ENCODE peak calls at places on chromosome 2, in seven cellular contexts. Z is OCI-LY7, F is H1, L is upper lobe of right lung, X is colonic mucosa, Y is heart left ventricle, C is BJ. M is an unnamed sample. For H3K36me3, the result is how much of the 10 kb centered on the place peaks cover.

GRCh38 chr2:95574506-95574905 is 17.3 kb upstream of the TRIM43 start:
- DNase-seq in Z (no peak), F (no peak), L (no peak), X (no peak), Y (no peak), C (no peak), M (no peak)

GRCh38 chr2:46825958-46826897 is 89.4 kb downstream of the MCFD2 start:
- DNase-seq in Z (no peak), F (no peak), L (peak), X (no peak), Y (no peak), C (peak), M (no peak)

GRCh38 chr2:42567806-42568429 is 514 bp upstream of the MTA3 start:
- DNase-seq in Z (peak), F (peak), L (no peak), X (peak), Y (peak), C (no peak), M (no peak)

GRCh38 chr2:100352511-100352910 is 30.2 kb upstream of the LONRF2 start:
- DNase-seq in Z (no peak), F (no peak), L (no peak), X (no peak), Y (no peak), C (no peak), M (no peak)

GRCh38 chr2:137943035-137943830 is 21.0 kb upstream of the HNMT start:
- DNase-seq in Z (no peak), F (no peak), L (no peak), X (no peak), Y (no peak), C (no peak), M (no peak)

GRCh38 chr2:63372549-63372948 is 215.7 kb downstream of the WDPCP start:
- DNase-seq in Z (no peak), F (no peak), L (no peak), X (no peak), Y (no peak), C (no peak), M (no peak)

GRCh38 chr2:53826587-53827397 is 33.0 kb downstream of the GPR75 start:
- DNase-seq in Z (no peak), F (no peak), L (no peak), X (no peak), Y (no peak), C (no peak), M (no peak)

GRCh38 chr2:172181840-172182239 is 79.1 kb upstream of the DLX2 start:
- DNase-seq in Z (no peak), F (peak), L (no peak), X (peak), Y (no peak), C (no peak), M (no peak)

GRCh38 chr2:26533661-26534060 is 55.7 kb upstream of the OTOF start:
- DNase-seq in Z (no peak), F (no peak), L (peak), X (no peak), Y (no peak), C (no peak), M (no peak)

GRCh38 chr2:74025971-74026612 is 41.4 kb downstream of the TET3 start:
- DNase-seq in Z (no peak), F (no peak), L (no peak), X (peak), Y (no peak), C (no peak), M (no peak)

GRCh38 chr2:120338015-120338414 is 7.9 kb upstream of the INHBB start:
- DNase-seq in Z (no peak), F (no peak), L (no peak), X (no peak), Y (no peak), C (no peak), M (no peak)

GRCh38 chr2:136764397-136765255 is 719 bp upstream of the THSD7B start:
- DNase-seq in Z (no peak), F (no peak), L (peak), X (no peak), Y (no peak), C (no peak), M (no peak)

GRCh38 chr2:73896362-73897239 is 3.8 kb downstream of the ACTG2 start:
- DNase-seq in Z (no peak), F (no peak), L (no peak), X (no peak), Y (no peak), C (peak), M (no peak)

GRCh38 chr2:220775856-220776467 is 796.1 kb downstream of the EPHA4 start:
- DNase-seq in Z (no peak), F (no peak), L (no peak), X (no peak), Y (no peak), C (no peak), M (no peak)

GRCh38 chr2:233772153-233772552 is 6.0 kb upstream of the MROH2A start:
- DNase-seq in Z (no peak), F (no peak), L (no peak), X (no peak), Y (no peak), C (no peak), M (no peak)
- H3K36me3 ChIP-seq in Z (under half), F (under half), L (under half), X (under half), Y (under half), C (under half), M (under half)

GRCh38 chr2:176125215-176126054 is 2.9 kb downstream of the HOXD9 start:
- DNase-seq in Z (peak), F (no peak), L (no peak), X (no peak), Y (no peak), C (no peak), M (no peak)
- H3K4me3 ChIP-seq in Z (no peak), F (no peak), L (no peak), X (no peak), Y (no peak), C (no peak), M (no peak)

GRCh38 chr2:175965773-175966172 is 36.3 kb downstream of the LNPK start:
- DNase-seq in Z (no peak), F (no peak), L (no peak), X (no peak), Y (no peak), C (no peak), M (no peak)

GRCh38 chr2:175966839-175967238 is 35.2 kb downstream of the LNPK start:
- DNase-seq in Z (no peak), F (no peak), L (no peak), X (no peak), Y (no peak), C (no peak), M (no peak)

GRCh38 chr2:175964195-175964594 is 37.9 kb downstream of the LNPK start:
- DNase-seq in Z (peak), F (no peak), L (no peak), X (no peak), Y (no peak), C (no peak), M (no peak)
- TF ChIP-seq CTCF in Z (peak), F (peak), L (peak), X (no peak), Y (no peak), C (no peak), M (no peak)

GRCh38 chr2:200845194-200845593 is 19.3 kb downstream of the CLK1 start:
- DNase-seq in Z (no peak), F (no peak), L (no peak), X (no peak), Y (no peak), C (no peak), M (no peak)

GRCh38 chr2:200847268-200847667 is 17.2 kb downstream of the CLK1 start:
- DNase-seq in Z (no peak), F (no peak), L (no peak), X (no peak), Y (no peak), C (no peak), M (peak)

GRCh38 chr2:200845669-200846325 is 18.7 kb downstream of the CLK1 start:
- DNase-seq in Z (no peak), F (no peak), L (no peak), X (no peak), Y (no peak), C (no peak), M (no peak)

GRCh38 chr2:200850512-200851256 is 13.8 kb downstream of the CLK1 start:
- DNase-seq in Z (no peak), F (no peak), L (no peak), X (no peak), Y (no peak), C (no peak), M (no peak)

DNA sequence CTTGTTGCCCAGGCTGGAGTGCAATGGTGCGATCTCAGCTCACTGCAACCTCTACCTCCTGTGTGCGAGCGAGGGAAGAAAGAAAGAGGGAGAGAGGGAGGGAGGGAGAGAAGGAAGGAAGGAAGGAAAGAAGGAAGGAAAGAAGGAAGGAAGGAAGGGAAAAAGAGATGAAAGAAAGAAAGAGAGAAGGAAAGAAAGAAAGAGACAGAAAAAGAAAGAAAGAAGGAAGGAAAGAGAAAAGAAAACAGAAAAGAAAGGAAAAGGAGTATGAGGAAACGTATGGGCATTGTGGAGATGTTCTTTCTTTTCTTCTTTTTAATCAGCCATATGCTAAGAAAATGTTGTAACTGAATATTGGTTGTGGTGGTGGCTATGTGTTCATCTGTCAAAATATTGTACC is 16.5 kb downstream of the CLK1 start:
- DNase-seq in Z (no peak), F (no peak), L (no peak), X (no peak), Y (no peak), C (no peak), M (no peak)
- H3K36me3 ChIP-seq in Z (under half), F (under half), L (under half), X (under half), Y (under half), C (under half), M (under half)

DNA sequence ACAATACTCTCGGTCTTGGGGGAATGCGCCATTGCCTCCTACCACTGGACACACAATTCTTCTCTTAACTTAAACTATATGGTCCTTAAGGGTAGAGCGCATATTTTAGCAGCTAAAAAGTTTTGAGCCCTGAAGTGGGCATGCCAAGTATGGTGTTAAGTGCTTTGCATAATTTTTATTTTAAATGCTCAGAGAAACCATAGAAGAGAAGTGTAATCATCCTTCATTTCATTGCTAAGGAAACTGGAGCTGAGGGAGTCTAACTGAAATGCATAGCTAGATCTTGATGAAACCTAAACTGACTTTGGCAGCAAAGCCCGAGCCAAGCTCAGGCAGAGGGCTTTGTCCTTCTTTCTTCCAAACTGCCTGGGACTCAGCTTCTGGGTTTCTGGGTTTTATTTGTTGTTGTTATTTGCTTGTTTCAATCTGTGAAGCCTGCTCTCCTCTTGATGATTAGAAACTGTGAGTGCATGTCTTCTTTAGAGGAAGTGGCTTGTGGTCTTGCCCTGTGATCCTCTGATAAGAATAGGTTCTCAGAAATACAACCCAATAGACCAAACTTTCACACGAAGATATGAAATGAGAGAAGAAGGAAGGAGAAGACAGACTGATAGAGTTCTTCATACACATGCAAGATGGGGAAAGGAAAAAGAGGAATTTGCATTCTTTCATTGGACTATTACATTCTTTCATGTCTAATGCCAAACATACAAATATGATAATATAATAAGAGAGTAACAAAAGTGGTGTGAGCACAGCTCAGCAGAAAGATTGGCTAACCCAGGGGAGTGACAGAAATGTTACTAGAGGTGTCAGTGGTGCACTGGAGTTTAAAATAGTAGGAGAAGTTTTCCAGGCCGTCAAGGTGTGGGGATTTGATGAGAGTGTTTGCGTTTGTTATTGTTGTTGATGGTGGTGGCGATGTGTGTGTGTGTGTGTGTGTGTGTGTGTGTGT is 7.5 kb upstream of the RNF144A start:
- DNase-seq in Z (peak), F (no peak), L (no peak), X (no peak), Y (no peak), C (no peak), M (no peak)
- H3K4me3 ChIP-seq in Z (no peak), F (no peak), L (no peak), X (no peak), Y (no peak), C (no peak), M (no peak)

GRCh38 chr2:176817061-176817565 is 395.5 kb upstream of the HNRNPA3 start:
- DNase-seq in Z (peak), F (no peak), L (no peak), X (no peak), Y (no peak), C (no peak), M (no peak)
- TF ChIP-seq CTCF in Z (peak), F (peak), L (no peak), X (no peak), Y (no peak), C (no peak), M (no peak)

M was measured in esophagus muscularis mucosa.